ENCODE peak calls at places on chromosome 11, in nine cellular contexts. L, F, O, B, X, N, S, R and E are unnamed samples. For H3K36me3, the result is how much of the 10 kb centered on the place peaks cover.

GRCh38 chr11:44785856-44786606 is 59.3 kb downstream of the TSPAN18 start:
- DNase-seq in L (no peak), F (no peak), O (no peak), B (no peak), X (peak), N (peak), S (no peak), R (peak), E (no peak)

GRCh38 chr11:27440090-27440489 is 32.5 kb downstream of the LGR4 start:
- DNase-seq in L (no peak), F (no peak), O (no peak), B (no peak), X (no peak), N (no peak), S (no peak), R (no peak), E (no peak)

GRCh38 chr11:85810521-85810870 is 445 bp downstream of the SYTL2 start:
- DNase-seq in L (no peak), F (no peak), O (no peak), B (no peak), X (peak), N (no peak), S (no peak), R (no peak), E (no peak)

GRCh38 chr11:32385998-32386397 is 49.3 kb downstream of the WT1 start:
- DNase-seq in L (no peak), F (peak), O (no peak), B (peak), X (peak), N (peak), S (peak), R (no peak), E (no peak)

GRCh38 chr11:111476366-111476765 is 35.8 kb downstream of the BTG4 start:
- DNase-seq in L (no peak), F (no peak), O (no peak), B (no peak), X (no peak), N (no peak), S (no peak), R (no peak), E (no peak)

GRCh38 chr11:7450836-7451235 is 34.5 kb upstream of the OLFML1 start:
- DNase-seq in L (no peak), F (no peak), O (no peak), B (no peak), X (no peak), N (no peak), S (no peak), R (no peak), E (no peak)

GRCh38 chr11:128297111-128297651 is 290.2 kb downstream of the ETS1 start:
- DNase-seq in L (no peak), F (no peak), O (no peak), B (no peak), X (no peak), N (no peak), S (no peak), R (no peak), E (peak)

GRCh38 chr11:94767701-94768601 is at the start of gene AMOTL1:
- DNase-seq in L (no peak), F (peak), O (peak), B (peak), X (peak), N (peak), S (peak), R (peak), E (peak)

GRCh38 chr11:79456501-79456900 is 15.7 kb upstream of the TENM4 start:
- DNase-seq in L (no peak), F (no peak), O (no peak), B (no peak), X (no peak), N (no peak), S (no peak), R (no peak), E (no peak)

GRCh38 chr11:19719960-19720359 is 7.3 kb downstream of the NAV2 start:
- DNase-seq in L (no peak), F (no peak), O (no peak), B (no peak), X (no peak), N (no peak), S (no peak), R (no peak), E (no peak)

GRCh38 chr11:8839306-8839956 is 71.6 kb upstream of the AKIP1 start:
- DNase-seq in L (no peak), F (no peak), O (no peak), B (peak), X (peak), N (no peak), S (no peak), R (peak), E (no peak)

GRCh38 chr11:45930951-45931563 is 8.6 kb downstream of the LARGE2 start:
- DNase-seq in L (no peak), F (no peak), O (peak), B (no peak), X (no peak), N (no peak), S (no peak), R (peak), E (no peak)

GRCh38 chr11:57778318-57779037 is 16.9 kb downstream of the CTNND1 start:
- DNase-seq in L (no peak), F (peak), O (peak), B (peak), X (peak), N (peak), S (peak), R (peak), E (peak)

GRCh38 chr11:66632952-66633351 is 5.6 kb upstream of the RBM4 start:
- DNase-seq in L (no peak), F (no peak), O (no peak), B (no peak), X (no peak), N (no peak), S (no peak), R (no peak), E (no peak)

GRCh38 chr11:10846664-10847063 is 11.2 kb downstream of the ZBED5 start:
- DNase-seq in L (no peak), F (no peak), O (no peak), B (no peak), X (no peak), N (no peak), S (no peak), R (no peak), E (no peak)

GRCh38 chr11:113431746-113432145 is 43.5 kb downstream of the DRD2 start:
- DNase-seq in L (no peak), F (no peak), O (no peak), B (no peak), X (no peak), N (no peak), S (no peak), R (no peak), E (no peak)

GRCh38 chr11:113440816-113441215 is 34.4 kb downstream of the DRD2 start:
- DNase-seq in L (no peak), F (no peak), O (no peak), B (no peak), X (no peak), N (no peak), S (no peak), R (no peak), E (no peak)

GRCh38 chr11:113436672-113437252 is 38.4 kb downstream of the DRD2 start:
- DNase-seq in L (no peak), F (no peak), O (no peak), B (no peak), X (no peak), N (peak), S (no peak), R (no peak), E (no peak)

GRCh38 chr11:113435190-113435968 is 39.8 kb downstream of the DRD2 start:
- DNase-seq in L (no peak), F (no peak), O (peak), B (no peak), X (no peak), N (no peak), S (no peak), R (no peak), E (no peak)
- TF ChIP-seq POLR2AphosphoS5 in L (no peak), F (no peak), O (no peak), B (no peak), X (no peak), N (no peak), S (no peak), R (no peak), E (no peak)

DNA sequence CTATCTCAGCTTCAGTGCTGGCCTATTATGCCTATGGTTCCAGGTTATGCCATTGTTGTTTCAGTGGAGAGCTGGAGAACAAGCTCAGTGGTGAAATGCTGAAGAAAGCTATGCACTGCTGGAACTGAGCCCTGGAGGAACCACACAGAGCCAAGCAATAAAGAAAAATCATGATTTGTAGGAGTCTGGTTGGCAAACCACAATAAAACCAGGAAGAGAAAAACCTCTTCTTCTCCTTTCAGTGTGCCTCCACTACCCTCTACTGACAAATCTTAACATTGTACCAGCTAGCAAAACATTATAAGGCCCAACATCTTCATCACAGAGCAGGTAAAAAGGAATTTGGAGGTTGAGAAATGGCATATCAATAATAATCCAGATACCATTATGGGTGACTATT is 5.3 kb downstream of the OR51F2 start:
- DNase-seq in L (no peak), F (no peak), O (no peak), B (no peak), X (peak), N (no peak), S (no peak), R (no peak), E (no peak)
- TF ChIP-seq CTCF in L (no peak), F (no peak), O (no peak), B (no peak), X (peak), N (peak), S (peak), R (no peak), E (no peak)

DNA sequence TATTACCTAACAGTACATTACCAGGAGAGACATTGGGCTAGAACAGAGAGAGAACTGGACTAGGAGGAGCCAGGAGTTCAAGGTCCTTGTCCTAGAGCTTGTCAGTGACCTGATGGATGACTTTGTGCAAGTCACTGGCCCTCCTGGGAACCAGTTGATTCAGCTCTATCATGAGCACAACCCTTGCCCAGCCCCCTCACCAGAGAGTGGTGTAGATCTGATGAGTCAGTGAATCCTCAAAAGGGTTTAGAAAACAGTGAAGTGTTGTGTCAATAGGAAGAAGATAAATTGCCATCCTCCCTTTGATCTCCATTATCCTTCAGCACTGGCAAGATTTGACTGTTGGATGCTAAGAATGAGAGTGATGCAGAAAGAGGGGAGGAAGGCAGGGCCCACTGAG is 24.3 kb downstream of the NEU3 start:
- DNase-seq in L (no peak), F (no peak), O (no peak), B (no peak), X (no peak), N (no peak), S (no peak), R (no peak), E (no peak)
- H3K36me3 ChIP-seq in L (under half), F (under half), O (under half), B (under half), X (under half), N (under half), S (under half), R (under half), E (under half)

DNA sequence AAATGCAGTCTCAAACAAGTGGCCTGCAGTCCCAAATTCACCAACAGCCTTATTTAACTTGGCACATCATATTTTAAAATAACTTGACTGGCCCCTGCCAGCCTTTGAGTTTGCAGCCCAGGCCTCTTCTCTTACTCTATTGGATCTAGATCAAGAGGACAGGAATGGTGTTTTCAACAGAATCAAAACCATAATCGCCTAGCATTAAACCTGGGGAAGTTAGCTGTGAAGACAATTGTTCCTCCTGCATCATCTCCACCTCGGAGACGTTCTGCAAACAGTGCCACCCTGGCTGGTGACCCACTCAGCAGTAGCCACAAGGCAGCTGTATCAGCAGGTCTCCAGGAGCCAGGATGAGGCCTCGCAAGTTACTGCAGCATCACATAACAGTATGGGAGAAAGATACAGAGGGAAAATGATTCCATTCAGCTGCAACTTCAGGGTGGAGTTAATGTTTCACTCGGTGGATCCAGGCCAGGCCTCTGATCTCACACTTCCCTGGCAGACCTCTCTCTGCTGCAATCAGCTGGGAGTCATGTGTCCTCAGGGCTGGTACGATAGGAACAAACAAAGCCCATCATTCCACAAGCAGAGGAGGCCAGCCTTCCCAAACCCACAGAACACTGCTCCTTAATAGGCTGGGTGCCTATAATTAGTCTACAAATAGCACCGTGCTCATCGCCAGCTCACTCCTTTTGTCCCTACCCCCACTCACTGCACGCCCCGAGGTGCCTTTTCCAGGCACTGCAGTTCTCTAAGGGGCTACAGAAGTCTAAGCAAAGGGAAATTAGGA is 18.6 kb upstream of the SCN2B start:
- DNase-seq in L (no peak), F (no peak), O (peak), B (peak), X (no peak), N (no peak), S (peak), R (no peak), E (peak)
- TF ChIP-seq POLR2AphosphoS5 in L (no peak), F (no peak), O (no peak), B (no peak), X (no peak), N (no peak), S (peak), R (no peak), E (peak)

GRCh38 chr11:2930705-2931415 is 1.6 kb upstream of the PHLDA2 start:
- DNase-seq in L (peak), F (peak), O (peak), B (peak), X (peak), N (peak), S (peak), R (peak), E (peak)
- TF ChIP-seq CTCF in L (peak), F (peak), O (peak), B (peak), X (peak), N (peak), S (peak), R (peak), E (no peak)

GRCh38 chr11:34458566-34458965 is 19.8 kb downstream of the CAT start:
- DNase-seq in L (no peak), F (no peak), O (no peak), B (no peak), X (no peak), N (no peak), S (no peak), R (no peak), E (no peak)
- H3K36me3 ChIP-seq in L (under half), F (under half), O (under half), B (under half), X (under half), N (half or more), S (under half), R (under half), E (half or more)